ENCODE peak calls at places on chromosome 11, in five cellular contexts. One of them, this sample, is unnamed.

GRCh38 chr11:70631624-70632047 is 233.3 kb downstream of the CTTN start:
- DNase-seq in tibial artery: no peak
- DNase-seq in stomach: no peak
- DNase-seq in A549: no peak
- DNase-seq in fibroblast of mammary gland: no peak
- DNase-seq in this sample: no peak

GRCh38 chr11:75239551-75240290 is 853 bp upstream of the TPBGL start:
- DNase-seq in tibial artery: peak; percentile 35
- DNase-seq in stomach: peak; percentile 17
- DNase-seq in A549: no peak
- DNase-seq in fibroblast of mammary gland: no peak
- DNase-seq in this sample: no peak

GRCh38 chr11:125871391-125872137 is 15.9 kb upstream of the HYLS1 start:
- DNase-seq in tibial artery: no peak
- DNase-seq in stomach: peak; percentile 37
- DNase-seq in A549: peak; percentile 18
- DNase-seq in fibroblast of mammary gland: peak; percentile 42
- DNase-seq in this sample: peak; percentile 60

GRCh38 chr11:102330226-102330625 is 12.9 kb downstream of the BIRC3 start:
- DNase-seq in tibial artery: no peak
- DNase-seq in stomach: no peak
- DNase-seq in A549: no peak
- DNase-seq in fibroblast of mammary gland: no peak
- DNase-seq in this sample: no peak

GRCh38 chr11:65801153-65801987 is 14.5 kb downstream of the OVOL1 start:
- DNase-seq in tibial artery: no peak
- DNase-seq in stomach: no peak
- DNase-seq in A549: no peak
- DNase-seq in fibroblast of mammary gland: no peak
- DNase-seq in this sample: no peak

GRCh38 chr11:35683728-35684339 is 21.3 kb downstream of the TRIM44 start:
- DNase-seq in tibial artery: no peak
- DNase-seq in stomach: no peak
- DNase-seq in A549: no peak
- DNase-seq in fibroblast of mammary gland: peak; percentile 79
- DNase-seq in this sample: no peak

GRCh38 chr11:32723332-32723731 is 71.1 kb downstream of the CCDC73 start:
- DNase-seq in tibial artery: no peak
- DNase-seq in stomach: no peak
- DNase-seq in A549: no peak
- DNase-seq in fibroblast of mammary gland: no peak
- DNase-seq in this sample: no peak

GRCh38 chr11:21484039-21484438 is 708.8 kb upstream of the ANO5 start:
- DNase-seq in tibial artery: no peak
- DNase-seq in stomach: no peak
- DNase-seq in A549: no peak
- DNase-seq in fibroblast of mammary gland: no peak
- DNase-seq in this sample: no peak

GRCh38 chr11:67631427-67631826 is 1.7 kb upstream of the NUDT8 start:
- DNase-seq in tibial artery: no peak
- DNase-seq in stomach: no peak
- DNase-seq in A549: no peak
- DNase-seq in fibroblast of mammary gland: no peak
- DNase-seq in this sample: no peak

GRCh38 chr11:29255401-29255800 is 761.4 kb downstream of the KCNA4 start:
- DNase-seq in tibial artery: no peak
- DNase-seq in stomach: no peak
- DNase-seq in A549: no peak
- DNase-seq in fibroblast of mammary gland: no peak
- DNase-seq in this sample: no peak
- H3K4me3 ChIP-seq in tibial artery: no peak overlapping the region
- H3K4me3 ChIP-seq in stomach: no peak overlapping the region
- H3K4me3 ChIP-seq in A549: no peak overlapping the region
- H3K4me3 ChIP-seq in fibroblast of mammary gland: no peak overlapping the region
- H3K4me3 ChIP-seq in this sample: no peak overlapping the region

GRCh38 chr11:63832336-63832735 is 6.6 kb upstream of the MARK2 start:
- DNase-seq in tibial artery: no peak
- DNase-seq in stomach: no peak
- DNase-seq in A549: no peak
- DNase-seq in fibroblast of mammary gland: no peak
- DNase-seq in this sample: no peak
- H3K4me3 ChIP-seq in tibial artery: no peak overlapping the region
- H3K4me3 ChIP-seq in stomach: no peak overlapping the region
- H3K4me3 ChIP-seq in A549: no peak overlapping the region
- H3K4me3 ChIP-seq in fibroblast of mammary gland: no peak overlapping the region
- H3K4me3 ChIP-seq in this sample: no peak overlapping the region

GRCh38 chr11:119420631-119421030 is 2.3 kb downstream of the THY1 start:
- DNase-seq in tibial artery: no peak
- DNase-seq in stomach: no peak
- DNase-seq in A549: no peak
- DNase-seq in fibroblast of mammary gland: no peak
- DNase-seq in this sample: no peak
- H3K4me3 ChIP-seq in tibial artery: no peak overlapping the region
- H3K4me3 ChIP-seq in stomach: no peak overlapping the region
- H3K4me3 ChIP-seq in A549: no peak overlapping the region
- H3K4me3 ChIP-seq in fibroblast of mammary gland: peak overlapping the region; percentile 95
- H3K4me3 ChIP-seq in this sample: no peak overlapping the region

GRCh38 chr11:117300773-117301172 is 9.6 kb downstream of the BACE1-AS start:
- DNase-seq in tibial artery: no peak
- DNase-seq in stomach: no peak
- DNase-seq in A549: no peak
- DNase-seq in fibroblast of mammary gland: peak; percentile 16
- DNase-seq in this sample: no peak

GRCh38 chr11:117302228-117302627 is 11.1 kb downstream of the BACE1-AS start:
- DNase-seq in tibial artery: no peak
- DNase-seq in stomach: no peak
- DNase-seq in A549: no peak
- DNase-seq in fibroblast of mammary gland: no peak
- DNase-seq in this sample: no peak

GRCh38 chr11:117305145-117305544 is 10.9 kb downstream of the BACE1 start:
- DNase-seq in tibial artery: no peak
- DNase-seq in stomach: no peak
- DNase-seq in A549: no peak
- DNase-seq in fibroblast of mammary gland: no peak
- DNase-seq in this sample: no peak

GRCh38 chr11:117300301-117300700 is 9.2 kb downstream of the BACE1-AS start:
- DNase-seq in tibial artery: peak; percentile 74
- DNase-seq in stomach: no peak
- DNase-seq in A549: no peak
- DNase-seq in fibroblast of mammary gland: peak; percentile 15
- DNase-seq in this sample: no peak

DNA sequence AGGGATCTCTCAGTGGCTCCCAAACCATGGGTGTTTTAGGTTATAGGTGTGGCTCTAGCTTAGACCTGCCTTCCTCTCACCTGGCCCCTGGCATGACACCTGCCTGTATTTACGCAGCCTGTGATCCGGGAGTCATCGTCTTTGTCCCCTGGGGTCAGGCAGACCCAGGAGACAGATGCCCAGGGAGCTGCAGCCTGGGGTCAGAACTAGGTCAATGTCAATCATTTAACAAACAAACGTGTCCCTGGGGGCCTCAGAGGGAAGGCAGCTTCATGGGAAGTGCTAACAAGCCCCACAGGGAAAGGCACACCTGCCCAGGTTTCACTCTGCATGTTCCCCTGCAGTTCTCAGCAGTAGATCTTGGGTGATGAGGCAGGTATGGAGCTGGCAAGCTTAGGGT is 12.0 kb downstream of the BACE1-AS start:
- DNase-seq in tibial artery: no peak
- DNase-seq in stomach: no peak
- DNase-seq in A549: no peak
- DNase-seq in fibroblast of mammary gland: no peak
- DNase-seq in this sample: no peak
- H3K4me3 ChIP-seq in tibial artery: no peak overlapping the region
- H3K4me3 ChIP-seq in stomach: no peak overlapping the region
- H3K4me3 ChIP-seq in A549: no peak overlapping the region
- H3K4me3 ChIP-seq in fibroblast of mammary gland: no peak overlapping the region
- H3K4me3 ChIP-seq in this sample: no peak overlapping the region

DNA sequence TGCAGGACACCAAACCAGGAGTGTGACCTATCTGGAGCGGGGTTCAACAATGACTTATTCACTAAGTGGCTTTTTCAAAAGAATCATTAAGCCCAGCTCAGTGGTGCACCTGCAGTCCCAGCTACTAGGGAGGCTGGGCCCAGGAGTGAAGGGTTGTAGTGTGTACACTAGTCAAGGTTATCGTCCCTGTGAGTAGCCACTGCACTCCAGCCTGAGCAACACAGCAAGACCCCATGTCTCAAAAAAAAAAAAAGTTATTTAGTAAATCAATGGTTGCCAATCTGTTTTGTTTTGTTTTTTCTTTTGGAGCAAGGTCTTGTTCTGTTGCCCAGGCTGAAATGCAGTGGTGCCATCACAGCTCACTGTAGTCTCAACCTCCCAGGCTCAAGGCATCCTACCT is 7.9 kb downstream of the RHOG start:
- DNase-seq in tibial artery: no peak
- DNase-seq in stomach: no peak
- DNase-seq in A549: no peak
- DNase-seq in fibroblast of mammary gland: no peak
- DNase-seq in this sample: no peak
- H3K4me3 ChIP-seq in tibial artery: no peak overlapping the region
- H3K4me3 ChIP-seq in stomach: no peak overlapping the region
- H3K4me3 ChIP-seq in A549: no peak overlapping the region
- H3K4me3 ChIP-seq in fibroblast of mammary gland: no peak overlapping the region
- H3K4me3 ChIP-seq in this sample: no peak overlapping the region

GRCh38 chr11:83033367-83033766 is 38.3 kb downstream of the RAB30 start:
- DNase-seq in tibial artery: no peak
- DNase-seq in stomach: no peak
- DNase-seq in A549: no peak
- DNase-seq in fibroblast of mammary gland: no peak
- DNase-seq in this sample: no peak
- H3K4me3 ChIP-seq in tibial artery: peak overlapping the region; percentile 45
- H3K4me3 ChIP-seq in stomach: peak overlapping the region; percentile 9
- H3K4me3 ChIP-seq in A549: no peak overlapping the region
- H3K4me3 ChIP-seq in fibroblast of mammary gland: no peak overlapping the region
- H3K4me3 ChIP-seq in this sample: no peak overlapping the region

DNA sequence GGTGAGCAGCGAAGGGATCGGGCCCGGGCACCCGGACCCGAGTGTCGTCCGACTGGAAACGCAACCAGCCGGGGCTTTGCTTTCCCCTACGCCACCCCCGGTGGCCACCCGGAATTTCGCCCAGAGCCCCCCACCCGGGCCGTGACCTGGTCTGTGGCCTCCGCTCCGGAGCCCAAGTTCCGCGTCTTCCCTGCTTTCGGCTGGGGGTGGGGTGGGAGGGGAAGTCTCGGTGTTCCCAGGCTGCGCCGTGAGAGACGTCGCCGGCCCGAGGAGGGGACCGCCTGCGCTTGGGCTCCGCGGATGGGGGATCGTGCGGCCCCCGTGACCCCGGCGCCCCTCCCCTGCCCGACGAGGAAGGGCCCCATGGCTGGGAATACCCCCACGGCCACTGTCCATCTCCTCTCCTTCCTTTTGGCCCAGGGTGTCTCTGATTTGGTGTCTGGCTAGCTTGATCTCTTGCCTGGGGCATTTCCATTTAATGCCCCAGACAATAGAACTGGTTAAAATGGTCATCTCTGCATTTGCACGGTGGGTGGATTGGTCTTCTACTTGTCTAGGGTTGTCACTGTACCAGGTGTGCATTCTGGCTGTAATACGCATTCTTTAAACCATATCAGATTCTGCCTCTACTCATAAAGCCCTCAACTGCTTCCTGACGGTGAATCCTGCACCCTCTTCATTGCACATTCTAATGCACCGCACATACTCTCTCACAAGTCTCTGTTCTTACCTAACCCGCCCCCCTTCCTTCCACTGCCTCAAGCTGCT is 800 bp downstream of the SIK2 start:
- DNase-seq in tibial artery: peak; percentile 78
- DNase-seq in stomach: peak; percentile 43
- DNase-seq in A549: no peak
- DNase-seq in fibroblast of mammary gland: peak; percentile 52
- DNase-seq in this sample: peak; percentile 63
- H3K4me3 ChIP-seq in tibial artery: peak overlapping the region; percentile 83
- H3K4me3 ChIP-seq in stomach: peak overlapping the region; percentile 58
- H3K4me3 ChIP-seq in A549: peak overlapping the region; percentile 95
- H3K4me3 ChIP-seq in fibroblast of mammary gland: peak overlapping the region; percentile 82
- H3K4me3 ChIP-seq in this sample: peak overlapping the region; percentile 73

This sample was measured in Jurkat, Clone E6-1.